ENCODE peak calls at places on chromosome 5, in six cellular contexts. R is T1000, A is AG04450, J is Caki2, L is left ventricle myocardium inferior, M is GM03348. T is an unnamed sample.

GRCh38 chr5:18394154-18394804 is 760.0 kb downstream of the TAF11L14 start:
- DNase-seq in R (peak), J (peak), M (peak), A (no peak), L (no peak), T (peak)

GRCh38 chr5:18553269-18553668 is 919.0 kb downstream of the TAF11L14 start:
- DNase-seq in J (peak), L (no peak), R (peak), A (no peak), M (no peak), T (peak)

GRCh38 chr5:160938532-160938931 is 86.5 kb upstream of the ATP10B start:
- DNase-seq in J (peak), M (no peak), R (no peak), L (no peak), A (no peak), T (no peak)

GRCh38 chr5:108143581-108143980 is 238.3 kb downstream of the FBXL17 start:
- DNase-seq in A (no peak), J (no peak), M (peak), L (no peak), R (no peak), T (no peak)

GRCh38 chr5:9496801-9497200 is 49.1 kb downstream of the SEMA5A start:
- DNase-seq in R (no peak), A (no peak), M (no peak), L (no peak), J (no peak), T (no peak)

GRCh38 chr5:53381-54174 is 38.4 kb upstream of the PLEKHG4B start:
- DNase-seq in J (peak), L (no peak), M (peak), R (no peak), A (no peak), T (no peak)

GRCh38 chr5:146675700-146676099 is 159.7 kb upstream of the GPR151 start:
- DNase-seq in M (no peak), A (no peak), J (peak), R (no peak), L (no peak), T (no peak)

GRCh38 chr5:189486-189885 is 1.8 kb upstream of the LRRC14B start:
- DNase-seq in A (no peak), M (no peak), J (no peak), R (no peak), L (no peak), T (no peak)

GRCh38 chr5:68499952-68500351 is 284.4 kb downstream of the PIK3R1 start:
- DNase-seq in A (no peak), J (no peak), M (peak), L (no peak), R (no peak), T (peak)